ENCODE peak calls at places on chromosomes 1 and 21, in seven cellular contexts. R is globus pallidus, F is NCI-H2081 treated with DMSO at 0.1 percent for 48 hours, S is heart left ventricle, X is neural crest cell, K is fibroblast of lung, N is upper lobe of left lung. O is an unnamed sample.

GRCh38 chr1:153404768-153405167 is 11.6 kb upstream of the S100A7A start:
- DNase-seq in R (no peak), F (no peak), S (no peak), X (peak), K (no peak), N (peak), O (peak)

GRCh38 chr1:7109901-7110300 is 324.6 kb downstream of the CAMTA1 start:
- DNase-seq in R (no peak), F (no peak), S (no peak), X (no peak), K (no peak), N (no peak), O (no peak)

GRCh38 chr1:1678581-1679380 is 13.8 kb downstream of the SLC35E2B start:
- DNase-seq in R (no peak), F (no peak), S (no peak), X (no peak), K (no peak), N (no peak), O (peak)

GRCh38 chr1:47324682-47325081 is 8.9 kb upstream of the CMPK1 start:
- DNase-seq in R (no peak), F (no peak), S (no peak), X (no peak), K (no peak), N (no peak), O (no peak)

GRCh38 chr1:102434421-102434820 is 437.7 kb upstream of the OLFM3 start:
- DNase-seq in R (peak), F (no peak), S (no peak), X (peak), K (no peak), N (no peak), O (peak)

GRCh38 chr1:48109390-48110009 is 112.3 kb upstream of the TRABD2B start:
- DNase-seq in R (peak), F (peak), S (no peak), X (peak), K (peak), N (no peak), O (no peak)

GRCh38 chr1:182680901-182681300 is 3.5 kb downstream of the RGS8 start:
- DNase-seq in R (no peak), F (no peak), S (no peak), X (no peak), K (no peak), N (no peak), O (no peak)

GRCh38 chr1:9716404-9717192 is 65.1 kb downstream of the PIK3CD start:
- DNase-seq in R (no peak), F (no peak), S (no peak), X (no peak), K (no peak), N (no peak), O (no peak)

GRCh38 chr1:248926401-248927182 is 20.6 kb downstream of the PGBD2 start:
- DNase-seq in R (no peak), F (no peak), S (no peak), X (no peak), K (peak), N (no peak), O (no peak)

GRCh38 chr1:159897962-159898361 is 2.0 kb downstream of the CFAP45 start:
- DNase-seq in R (no peak), F (no peak), S (no peak), X (no peak), K (no peak), N (peak), O (no peak)

GRCh38 chr1:213641312-213641711 is 346.5 kb upstream of the PROX1 start:
- DNase-seq in R (no peak), F (no peak), S (no peak), X (no peak), K (no peak), N (no peak), O (no peak)

GRCh38 chr1:227898502-227899140 is 49.1 kb downstream of the WNT9A start:
- DNase-seq in R (no peak), F (no peak), S (peak), X (no peak), K (no peak), N (peak), O (no peak)

GRCh38 chr1:3271866-3272265 is 182.6 kb upstream of the ARHGEF16 start:
- DNase-seq in R (no peak), F (no peak), S (no peak), X (no peak), K (no peak), N (no peak), O (no peak)

GRCh38 chr1:14735861-14736260 is 137.4 kb downstream of the KAZN start:
- DNase-seq in R (no peak), F (no peak), S (no peak), X (no peak), K (no peak), N (no peak), O (no peak)

GRCh38 chr1:226322986-226323385 is 14.0 kb upstream of the LIN9 start:
- DNase-seq in R (no peak), F (no peak), S (no peak), X (no peak), K (no peak), N (no peak), O (no peak)

GRCh38 chr1:107926436-107927080 is 38.4 kb downstream of the VAV3 start:
- DNase-seq in R (no peak), F (no peak), S (no peak), X (no peak), K (no peak), N (no peak), O (no peak)

GRCh38 chr21:44901391-44902074 is 19.2 kb downstream of the ITGB2 start:
- DNase-seq in R (no peak), F (no peak), S (peak), X (no peak), K (no peak), N (no peak), O (no peak)

GRCh38 chr1:193629875-193630274 is 443.5 kb upstream of the B3GALT2 start:
- DNase-seq in R (peak), F (no peak), S (no peak), X (no peak), K (no peak), N (no peak), O (no peak)

GRCh38 chr1:64877151-64877550 is 89.2 kb downstream of the JAK1 start:
- DNase-seq in R (no peak), F (no peak), S (no peak), X (no peak), K (no peak), N (no peak), O (no peak)

GRCh38 chr1:64223329-64224151 is 20.1 kb downstream of the UBE2U start:
- DNase-seq in R (no peak), F (no peak), S (no peak), X (no peak), K (peak), N (no peak), O (no peak)

GRCh38 chr1:14954210-14954609 is 199.3 kb upstream of the TMEM51 start:
- DNase-seq in R (no peak), F (no peak), S (no peak), X (no peak), K (peak), N (no peak), O (no peak)

GRCh38 chr1:93672069-93672468 is 9.6 kb downstream of the BCAR3 start:
- DNase-seq in R (no peak), F (no peak), S (peak), X (no peak), K (peak), N (peak), O (no peak)

GRCh38 chr1:112798293-112798692 is 83.2 kb upstream of the PPM1J start:
- DNase-seq in R (no peak), F (no peak), S (no peak), X (no peak), K (no peak), N (no peak), O (no peak)

GRCh38 chr1:41020654-41021053 is 871 bp downstream of the SLFNL1 start:
- DNase-seq in R (no peak), F (no peak), S (no peak), X (no peak), K (no peak), N (peak), O (no peak)

GRCh38 chr21:39681845-39682244 is 63.1 kb upstream of the IGSF5 start:
- DNase-seq in R (no peak), F (no peak), S (no peak), X (no peak), K (peak), N (no peak), O (no peak)

GRCh38 chr21:46649356-46649755 is 13.9 kb downstream of the PRMT2 start:
- DNase-seq in R (no peak), F (no peak), S (no peak), X (no peak), K (no peak), N (no peak), O (no peak)

GRCh38 chr1:150997949-150998348 is 8.8 kb downstream of the MINDY1 start:
- DNase-seq in R (no peak), F (no peak), S (no peak), X (no peak), K (no peak), N (no peak), O (no peak)

GRCh38 chr1:75954594-75954993 is 22.4 kb upstream of the ASB17 start:
- DNase-seq in R (no peak), F (no peak), S (no peak), X (no peak), K (peak), N (no peak), O (no peak)

GRCh38 chr1:234675006-234675405 is 65.0 kb upstream of the IRF2BP2 start:
- DNase-seq in R (no peak), F (no peak), S (no peak), X (no peak), K (no peak), N (no peak), O (no peak)

O was measured in stimulated activated naive B cell treated with anti-CD40 and anti-IgM and Interleukin-4, amounts not matched to agents 10 μg/mL and 1 μg/mL and 100 μg/mL, for 72 hours.